ENCODE peak calls at places on chromosomes 12 and 14, in ten cellular contexts. Q, Z, A, U, J, N, V, S, F and T are unnamed samples.

GRCh38 chr14:96574171-96574632 is 72.0 kb downstream of the PAPOLA start:
- DNase-seq in Q (no peak), Z (no peak), A (no peak), U (no peak), J (no peak), N (no peak), V (no peak), S (no peak), F (no peak), T (no peak)

GRCh38 chr12:130987151-130987931 is 33.6 kb downstream of the ADGRD1 start:
- DNase-seq in Q (no peak), Z (no peak), A (no peak), U (no peak), J (no peak), N (peak; percentile 56), V (no peak), S (no peak), F (no peak), T (no peak)

GRCh38 chr12:89782807-89783206 is 74.2 kb upstream of the ATP2B1 start:
- DNase-seq in Q (no peak), Z (peak; percentile 17), A (no peak), U (no peak), J (no peak), N (no peak), V (no peak), S (no peak), F (no peak), T (no peak)

GRCh38 chr12:123595729-123596128 is 6.2 kb upstream of the DDX55 start:
- DNase-seq in Q (no peak), Z (peak; percentile 7), A (no peak), U (no peak), J (no peak), N (no peak), V (no peak), S (peak; percentile 50), F (no peak), T (no peak)

GRCh38 chr14:99035712-99036593 is 236.0 kb downstream of the BCL11B start:
- DNase-seq in Q (peak; percentile 86), Z (peak; percentile 50), A (peak; percentile 42), U (peak; percentile 72), J (no peak), N (peak; percentile 95), V (no peak), S (peak; percentile 47), F (no peak), T (peak; percentile 97)

GRCh38 chr12:27158322-27158721 is 75.9 kb upstream of the C12orf71 start:
- DNase-seq in Q (peak; percentile 87), Z (no peak), A (no peak), U (no peak), J (no peak), N (no peak), V (no peak), S (no peak), F (no peak), T (no peak)

GRCh38 chr14:86654558-86655184 is 1124.7 kb downstream of the FLRT2 start:
- DNase-seq in Q (peak; percentile 81), Z (peak; percentile 46), A (peak; percentile 80), U (no peak), J (no peak), N (no peak), V (no peak), S (peak; percentile 67), F (no peak), T (no peak)

GRCh38 chr14:24688030-24688658 is 54.2 kb upstream of the GZMB start:
- DNase-seq in Q (no peak), Z (no peak), A (no peak), U (no peak), J (no peak), N (no peak), V (no peak), S (no peak), F (no peak), T (no peak)

GRCh38 chr12:1531160-1531653 is 63.2 kb downstream of the FBXL14 start:
- DNase-seq in Q (no peak), Z (no peak), A (no peak), U (no peak), J (peak; percentile 40), N (no peak), V (no peak), S (no peak), F (peak; percentile 59), T (no peak)

GRCh38 chr12:77013091-77013490 is 52.3 kb downstream of the E2F7 start:
- DNase-seq in Q (no peak), Z (no peak), A (no peak), U (no peak), J (no peak), N (no peak), V (no peak), S (no peak), F (no peak), T (no peak)

GRCh38 chr12:77016621-77017020 is 48.7 kb downstream of the E2F7 start:
- DNase-seq in Q (no peak), Z (no peak), A (no peak), U (no peak), J (no peak), N (no peak), V (no peak), S (no peak), F (no peak), T (no peak)

GRCh38 chr12:77007476-77007875 is 57.9 kb downstream of the E2F7 start:
- DNase-seq in Q (no peak), Z (no peak), A (no peak), U (no peak), J (no peak), N (no peak), V (no peak), S (no peak), F (no peak), T (no peak)

GRCh38 chr12:77005699-77006098 is 59.7 kb downstream of the E2F7 start:
- DNase-seq in Q (no peak), Z (no peak), A (no peak), U (no peak), J (no peak), N (no peak), V (no peak), S (no peak), F (no peak), T (no peak)

DNA sequence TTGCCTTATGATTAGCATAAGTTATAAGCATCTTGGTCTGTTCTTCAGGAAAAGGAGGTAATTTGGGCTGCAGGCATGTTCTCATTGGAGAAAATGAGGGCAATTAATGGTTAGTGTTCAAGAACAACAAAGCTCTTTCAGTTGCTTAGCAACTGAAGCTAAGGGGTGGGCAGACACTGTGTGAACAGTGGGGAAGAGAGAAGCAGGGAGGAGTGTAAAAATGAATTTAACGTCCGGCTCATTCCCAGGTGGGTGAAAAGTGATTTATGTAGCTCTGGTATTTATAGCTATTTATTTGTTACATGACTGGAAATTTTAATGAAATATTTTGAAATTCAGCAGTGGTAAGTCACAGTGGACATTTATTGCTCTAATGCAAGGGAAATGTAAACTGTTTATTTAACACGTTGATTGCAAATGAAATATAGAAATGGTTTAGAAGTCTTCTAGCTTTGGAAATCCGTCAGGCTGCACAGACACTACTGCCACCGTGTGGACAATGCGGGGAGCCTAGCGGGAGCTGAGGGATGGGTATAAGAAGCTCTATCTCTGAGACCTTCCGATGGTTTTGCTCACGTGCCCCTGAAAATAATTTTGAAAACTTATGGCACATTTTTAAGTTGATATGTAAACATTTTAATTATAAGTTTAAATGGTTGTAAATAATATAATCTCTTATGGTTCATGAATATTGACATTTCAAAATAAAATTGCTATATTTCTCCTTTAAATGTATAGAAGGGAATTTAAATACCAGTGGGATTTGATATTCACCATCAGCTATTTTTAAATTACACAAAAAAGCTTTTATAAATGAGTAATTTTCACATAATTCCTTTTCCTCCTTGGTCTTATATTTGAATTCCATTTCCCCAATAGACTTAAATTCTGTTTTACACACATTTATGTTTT is 54.5 kb downstream of the E2F7 start:
- DNase-seq in Q (peak; percentile 80), Z (peak; percentile 78), A (peak; percentile 75), U (peak; percentile 67), J (peak; percentile 65), N (peak; percentile 87), V (peak; percentile 80), S (peak; percentile 86), F (peak; percentile 66), T (no peak)
- TF ChIP-seq CTCF in Q (peak; percentile 99), Z (peak; percentile 99), A (peak; percentile 69), U (peak; percentile 95), J (peak; percentile 99), N (peak; percentile 95), V (peak; percentile 89), S (peak; percentile 100), F (peak; percentile 93), T (peak; percentile 99)

GRCh38 chr12:42296503-42297109 is 29.3 kb downstream of the ZCRB1 start:
- DNase-seq in Q (peak; percentile 17), Z (peak; percentile 34), A (no peak), U (no peak), J (no peak), N (no peak), V (no peak), S (peak; percentile 26), F (no peak), T (no peak)
- TF ChIP-seq CTCF in Q (peak; percentile 54), Z (peak; percentile 47), A (no peak), U (no peak), J (peak; percentile 42), N (no peak), V (peak; percentile 40), S (peak; percentile 57), F (peak; percentile 21), T (peak; percentile 72)

GRCh38 chr12:113246478-113247122 is 25.3 kb downstream of the TPCN1 start:
- DNase-seq in Q (no peak), Z (no peak), A (peak; percentile 45), U (no peak), J (no peak), N (no peak), V (no peak), S (no peak), F (no peak), T (peak; percentile 85)
- TF ChIP-seq CTCF in Q (no peak), Z (no peak), A (no peak), U (no peak), J (no peak), N (no peak), V (no peak), S (no peak), F (no peak), T (no peak)

GRCh38 chr12:105319691-105320209 is 10.7 kb upstream of the C12orf75 start:
- DNase-seq in Q (no peak), Z (no peak), A (no peak), U (no peak), J (no peak), N (no peak), V (no peak), S (no peak), F (no peak), T (no peak)

GRCh38 chr12:105317942-105318614 is 12.4 kb upstream of the C12orf75 start:
- DNase-seq in Q (no peak), Z (peak; percentile 46), A (no peak), U (no peak), J (no peak), N (no peak), V (no peak), S (no peak), F (no peak), T (no peak)

GRCh38 chr12:105322070-105322469 is 8.4 kb upstream of the C12orf75 start:
- DNase-seq in Q (no peak), Z (no peak), A (no peak), U (no peak), J (no peak), N (no peak), V (no peak), S (no peak), F (no peak), T (no peak)

GRCh38 chr12:105318651-105319483 is 11.6 kb upstream of the C12orf75 start:
- DNase-seq in Q (no peak), Z (no peak), A (no peak), U (no peak), J (no peak), N (no peak), V (no peak), S (no peak), F (no peak), T (no peak)

GRCh38 chr12:105321125-105321524 is 9.4 kb upstream of the C12orf75 start:
- DNase-seq in Q (no peak), Z (no peak), A (no peak), U (no peak), J (no peak), N (no peak), V (no peak), S (no peak), F (no peak), T (no peak)
- TF ChIP-seq CTCF in Q (no peak), Z (no peak), A (no peak), U (no peak), J (no peak), N (no peak), V (no peak), S (no peak), F (no peak), T (no peak)